ENCODE peak calls at places on chromosomes 16 and 17, in six cellular contexts. O is adrenal gland; Z is CD8-positive, alpha-beta memory T cell; D is uterus; Y is body of pancreas; V is GM23338. X is an unnamed sample.

GRCh38 chr17:41492351-41492750 is 2.6 kb upstream of the KRT36 start:
- DNase-seq in Z (no peak), Y (peak; percentile 54), O (peak; percentile 31), D (peak; percentile 38), V (no peak), X (no peak)

GRCh38 chr17:17387461-17388362 is 84.5 kb downstream of the NT5M start:
- DNase-seq in D (no peak), O (no peak), Y (peak; percentile 92), V (peak; percentile 89), Z (no peak), X (no peak)

GRCh38 chr16:47643610-47644009 is 182.5 kb downstream of the PHKB start:
- DNase-seq in Z (no peak), O (no peak), D (no peak), Y (no peak), V (no peak), X (no peak)

GRCh38 chr17:20299013-20299412 is 168.3 kb downstream of the LGALS9B start:
- DNase-seq in O (no peak), Y (no peak), V (no peak), D (no peak), Z (no peak), X (no peak)

GRCh38 chr17:67200727-67201301 is 44.2 kb downstream of the HELZ start:
- DNase-seq in O (no peak), Z (no peak), V (peak; percentile 58), D (no peak), Y (no peak), X (no peak)

GRCh38 chr17:67069591-67070136 is 25.3 kb downstream of the CACNG1 start:
- DNase-seq in D (no peak), Z (no peak), Y (no peak), V (no peak), O (no peak), X (no peak)

GRCh38 chr17:59105852-59106462 is 723 bp downstream of the TRIM37 start:
- DNase-seq in Y (peak; percentile 54), Z (peak; percentile 78), O (peak; percentile 71), V (peak; percentile 61), D (peak; percentile 59), X (peak; percentile 75)

GRCh38 chr17:78802008-78802407 is 19.9 kb upstream of the CYTH1 start:
- DNase-seq in V (no peak), D (no peak), Y (no peak), O (no peak), Z (no peak), X (no peak)

GRCh38 chr17:48597775-48598631 is 4.4 kb upstream of the HOXB5 start:
- DNase-seq in V (peak; percentile 65), O (peak; percentile 73), Z (no peak), D (peak; percentile 56), Y (peak; percentile 46), X (peak; percentile 78)

GRCh38 chr17:4895676-4896331 is 3.5 kb upstream of the C17orf107 start:
- DNase-seq in Z (no peak), Y (no peak), V (peak; percentile 82), D (no peak), O (no peak), X (peak; percentile 48)

GRCh38 chr17:42553866-42554249 is 1.1 kb downstream of the HSD17B1 start:
- DNase-seq in O (no peak), D (no peak), V (no peak), Z (no peak), Y (peak; percentile 31), X (no peak)

GRCh38 chr17:40931311-40931710 is 6.1 kb downstream of the KRT23 start:
- DNase-seq in Y (no peak), O (no peak), V (no peak), D (no peak), Z (no peak), X (no peak)

GRCh38 chr16:84907575-84907974 is 87.8 kb downstream of the CRISPLD2 start:
- DNase-seq in Z (no peak), O (peak; percentile 29), Y (peak; percentile 57), V (no peak), D (peak; percentile 68), X (peak; percentile 61)

GRCh38 chr16:26599786-26600107 is 467.0 kb upstream of the C16orf82 start:
- DNase-seq in Y (no peak), D (no peak), Z (no peak), O (no peak), V (no peak), X (no peak)

DNA sequence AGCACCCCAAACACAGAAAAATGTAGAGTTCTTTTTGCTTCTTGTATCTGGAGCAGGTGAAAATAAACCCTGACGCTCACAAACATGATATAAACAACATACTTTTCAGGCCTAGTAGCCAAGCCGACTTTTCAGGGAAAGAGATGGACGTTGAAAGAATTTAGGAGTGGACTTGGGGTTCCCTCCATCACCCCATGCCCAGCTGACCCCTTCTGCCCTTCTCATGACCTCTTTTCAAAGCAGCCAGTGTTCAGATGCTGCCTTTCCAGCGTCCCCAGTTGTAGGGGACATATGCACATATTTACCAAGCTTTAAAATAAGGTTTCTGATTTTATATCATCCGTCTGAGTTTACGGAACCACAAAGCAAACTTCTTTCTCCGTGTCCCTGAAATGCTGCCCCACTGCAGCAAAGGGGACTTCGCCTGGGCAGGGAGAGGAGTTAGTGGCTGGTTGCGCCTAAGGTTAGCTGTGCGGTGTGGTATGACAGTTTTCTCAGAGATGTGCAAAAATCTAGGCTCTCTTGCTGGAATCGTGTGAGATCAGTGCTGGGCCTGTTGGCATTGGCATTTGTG is 235.5 kb downstream of the MRTFB start:
- DNase-seq in V (no peak), Y (no peak), D (no peak), O (no peak), Z (no peak), X (no peak)
- H3K4me1 ChIP-seq in V (peaks cover 66% of the 10 kb centered on the region), Y (peaks cover 58% of the 10 kb centered on the region), D (no peaks in the 10 kb centered on the region), O (peaks cover 40% of the 10 kb centered on the region), Z (peaks cover 46% of the 10 kb centered on the region), X (peaks cover 41% of the 10 kb centered on the region)

GRCh38 chr17:63930951-63931575 is 1.1 kb downstream of the CD79B start:
- DNase-seq in V (peak; percentile 72), O (peak; percentile 55), D (peak; percentile 31), Y (peak; percentile 56), Z (peak; percentile 40), X (peak; percentile 83)

GRCh38 chr17:63927464-63928171 is 4.5 kb downstream of the CD79B start:
- DNase-seq in Z (no peak), Y (no peak), V (no peak), O (no peak), D (no peak), X (no peak)

GRCh38 chr17:63928172-63928666 is 3.9 kb downstream of the CD79B start:
- DNase-seq in V (no peak), Y (no peak), D (no peak), O (no peak), Z (no peak), X (no peak)

GRCh38 chr17:63929860-63930766 is 2.0 kb downstream of the CD79B start:
- DNase-seq in V (peak; percentile 35), Z (no peak), Y (peak; percentile 10), D (no peak), O (peak; percentile 27), X (no peak)

GRCh38 chr17:63928966-63929695 is 3.0 kb downstream of the CD79B start:
- DNase-seq in V (no peak), Y (no peak), D (no peak), Z (no peak), O (no peak), X (no peak)
- H3K4me3 ChIP-seq in V (no peak overlapping the region), Y (no peak overlapping the region), D (no peak overlapping the region), Z (no peak overlapping the region), O (no peak overlapping the region), X (no peak overlapping the region)

DNA sequence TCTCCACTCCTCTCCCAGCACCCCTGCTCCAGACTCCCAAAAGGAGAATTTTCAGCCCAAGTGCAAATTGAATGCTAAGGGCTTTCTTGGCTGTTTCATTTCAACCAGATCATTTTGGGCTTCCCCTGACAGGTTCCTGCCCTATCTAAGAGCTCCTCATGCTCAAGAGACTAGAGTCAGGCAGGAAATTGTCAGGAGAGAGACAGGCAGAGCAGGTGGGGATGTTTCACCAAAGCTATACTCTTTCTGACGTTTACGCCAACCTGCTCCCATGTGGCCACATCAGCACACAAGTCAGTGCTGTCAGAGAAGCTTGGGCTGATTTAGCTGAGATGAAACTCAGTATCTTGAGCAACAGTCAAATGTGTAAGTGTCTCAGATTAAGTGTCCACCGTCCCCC is 31.4 kb downstream of the HIC1 start:
- DNase-seq in O (no peak), Y (no peak), V (no peak), D (no peak), Z (no peak), X (no peak)
- H3K4me1 ChIP-seq in O (peaks cover 42% of the 10 kb centered on the region), Y (peaks cover 28% of the 10 kb centered on the region), V (peaks cover 17% of the 10 kb centered on the region), D (peaks cover 27% of the 10 kb centered on the region), Z (peaks cover 39% of the 10 kb centered on the region), X (peaks cover 59% of the 10 kb centered on the region)

GRCh38 chr17:10247806-10248334 is 49.5 kb upstream of the GAS7 start:
- DNase-seq in Z (no peak), Y (peak; percentile 21), D (no peak), O (no peak), V (no peak), X (no peak)

GRCh38 chr17:10249271-10250010 is 51.0 kb upstream of the GAS7 start:
- DNase-seq in Y (no peak), Z (no peak), V (no peak), D (no peak), O (no peak), X (no peak)

GRCh38 chr17:10251212-10251948 is 53.0 kb upstream of the GAS7 start:
- DNase-seq in V (no peak), Y (no peak), O (no peak), D (no peak), Z (no peak), X (no peak)
- H3K4me3 ChIP-seq in V (no peak overlapping the region), Y (no peak overlapping the region), O (no peak overlapping the region), D (no peak overlapping the region), Z (no peak overlapping the region), X (no peak overlapping the region)

DNA sequence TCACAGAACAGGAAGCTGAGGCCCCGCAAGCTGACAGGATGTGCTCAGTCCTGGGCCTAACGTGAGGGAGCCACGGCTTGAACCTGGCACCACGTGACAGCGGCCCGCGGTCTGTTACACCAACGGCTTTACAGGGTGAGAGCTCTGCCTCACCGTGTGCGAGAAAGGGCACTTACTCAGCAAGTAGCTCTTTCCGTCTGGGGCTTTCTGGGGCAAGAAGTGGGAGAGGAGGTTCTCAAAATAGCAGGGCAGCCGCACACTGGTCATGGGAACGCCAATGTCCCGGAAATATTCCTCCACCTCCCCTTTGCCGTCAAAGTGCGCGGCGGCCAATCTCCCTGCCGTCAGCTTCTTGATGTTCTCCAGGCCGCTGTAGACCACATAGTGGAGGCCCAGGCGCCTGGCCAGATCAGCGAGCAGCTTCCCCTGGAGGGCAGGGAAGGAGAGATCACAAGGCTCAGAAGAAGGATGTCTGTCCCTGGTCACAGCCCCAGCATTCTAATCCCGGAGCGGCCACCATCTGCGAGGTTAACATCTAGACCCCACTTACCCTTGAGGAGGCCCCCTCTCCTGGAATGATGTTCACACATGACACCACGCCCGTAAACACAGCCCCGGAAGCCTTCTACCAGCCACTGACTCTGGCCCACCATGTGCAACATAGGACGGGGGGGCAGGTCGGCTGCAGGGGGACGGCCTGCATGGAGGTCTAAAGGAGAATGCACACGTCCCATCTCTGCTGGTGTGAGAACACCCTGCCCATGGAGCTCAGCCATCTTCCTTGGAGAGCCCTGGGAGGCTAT is 8.2 kb downstream of the NMRAL1 start:
- DNase-seq in V (no peak), D (no peak), O (no peak), Z (no peak), Y (peak; percentile 46), X (no peak)
- H3K4me1 ChIP-seq in V (no peaks in the 10 kb centered on the region), D (no peaks in the 10 kb centered on the region), O (no peaks in the 10 kb centered on the region), Z (peaks cover 25% of the 10 kb centered on the region), Y (no peaks in the 10 kb centered on the region), X (no peaks in the 10 kb centered on the region)